ENCODE peak calls at places on chromosomes 2 and 18, in six cellular contexts. One of them, this sample, is unnamed.

GRCh38 chr2:48129256-48129950 is 223.1 kb upstream of the FBXO11 start:
- DNase-seq in brain microvascular endothelial cell: peak
- DNase-seq in H9: no peak
- DNase-seq in GM23248: no peak
- DNase-seq in CD8-positive, alpha-beta T cell: no peak
- DNase-seq in OCI-LY7: no peak
- DNase-seq in this sample: no peak

GRCh38 chr18:29157057-29157780 is 980.3 kb upstream of the CDH2 start:
- DNase-seq in brain microvascular endothelial cell: no peak
- DNase-seq in OCI-LY7: no peak
- DNase-seq in GM23248: no peak
- DNase-seq in H9: no peak
- DNase-seq in CD8-positive, alpha-beta T cell: no peak
- DNase-seq in this sample: no peak

GRCh38 chr2:59276033-59276432 is 1034.9 kb upstream of the FANCL start:
- DNase-seq in brain microvascular endothelial cell: no peak
- DNase-seq in CD8-positive, alpha-beta T cell: no peak
- DNase-seq in OCI-LY7: no peak
- DNase-seq in H9: peak
- DNase-seq in GM23248: no peak
- DNase-seq in this sample: no peak

GRCh38 chr2:32250290-32250689 is 14.4 kb downstream of the NLRC4 start:
- DNase-seq in OCI-LY7: no peak
- DNase-seq in GM23248: no peak
- DNase-seq in brain microvascular endothelial cell: no peak
- DNase-seq in H9: no peak
- DNase-seq in CD8-positive, alpha-beta T cell: no peak
- DNase-seq in this sample: no peak

GRCh38 chr2:211751853-211752252 is 786.7 kb downstream of the ERBB4 start:
- DNase-seq in CD8-positive, alpha-beta T cell: no peak
- DNase-seq in H9: no peak
- DNase-seq in GM23248: no peak
- DNase-seq in brain microvascular endothelial cell: no peak
- DNase-seq in OCI-LY7: no peak
- DNase-seq in this sample: no peak

GRCh38 chr2:29455202-29455885 is 340.1 kb downstream of the CLIP4 start:
- DNase-seq in OCI-LY7: no peak
- DNase-seq in GM23248: peak
- DNase-seq in CD8-positive, alpha-beta T cell: no peak
- DNase-seq in H9: no peak
- DNase-seq in brain microvascular endothelial cell: peak
- DNase-seq in this sample: no peak

GRCh38 chr18:42274488-42275137 is 319.6 kb downstream of the PIK3C3 start:
- DNase-seq in GM23248: peak
- DNase-seq in brain microvascular endothelial cell: peak
- DNase-seq in OCI-LY7: peak
- DNase-seq in H9: peak
- DNase-seq in CD8-positive, alpha-beta T cell: no peak
- DNase-seq in this sample: no peak

GRCh38 chr18:59650266-59650820 is 46.9 kb downstream of the CCBE1 start:
- DNase-seq in CD8-positive, alpha-beta T cell: no peak
- DNase-seq in GM23248: no peak
- DNase-seq in brain microvascular endothelial cell: no peak
- DNase-seq in OCI-LY7: no peak
- DNase-seq in H9: no peak
- DNase-seq in this sample: no peak

GRCh38 chr2:239305222-239305575 is 95.6 kb downstream of the HDAC4 start:
- DNase-seq in GM23248: no peak
- DNase-seq in H9: no peak
- DNase-seq in brain microvascular endothelial cell: no peak
- DNase-seq in CD8-positive, alpha-beta T cell: no peak
- DNase-seq in OCI-LY7: no peak
- DNase-seq in this sample: no peak

GRCh38 chr2:192016265-192016664 is 169.4 kb upstream of the CAVIN2 start:
- DNase-seq in CD8-positive, alpha-beta T cell: no peak
- DNase-seq in brain microvascular endothelial cell: peak
- DNase-seq in GM23248: peak
- DNase-seq in OCI-LY7: no peak
- DNase-seq in H9: no peak
- DNase-seq in this sample: no peak

DNA sequence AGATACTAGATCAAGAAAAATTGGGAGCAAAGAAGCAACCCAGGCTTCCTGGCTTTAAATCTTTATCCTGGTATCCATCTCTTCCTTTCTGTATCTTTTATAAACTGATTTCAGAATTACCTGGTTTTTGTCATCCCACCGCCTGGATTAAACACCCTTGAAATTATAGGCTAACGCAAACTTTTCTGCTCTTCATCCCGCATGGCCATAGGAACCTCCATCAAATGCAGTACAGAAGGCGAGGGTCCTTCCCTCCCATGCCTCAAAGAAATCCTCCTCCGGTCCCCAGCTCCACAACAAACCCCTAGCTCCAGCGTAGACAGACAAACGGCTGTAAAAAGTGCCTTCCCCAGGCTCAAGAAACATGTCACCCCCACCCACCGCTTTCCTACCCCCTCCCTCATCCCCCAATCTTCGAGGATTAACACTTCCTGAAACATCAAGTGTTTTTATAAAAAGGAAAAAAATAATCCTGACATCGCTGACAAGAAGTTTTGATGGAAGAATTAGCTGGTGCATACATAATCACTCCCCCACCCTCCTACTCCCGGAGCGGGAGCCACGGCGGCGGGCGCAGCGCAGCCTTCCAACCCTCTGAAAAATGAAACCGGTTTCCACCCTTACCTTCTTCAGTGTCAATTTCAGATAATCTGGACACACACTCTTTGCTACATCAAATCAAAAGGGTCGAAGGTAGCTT is 7.6 kb downstream of the DLX1 start:
- DNase-seq in CD8-positive, alpha-beta T cell: no peak
- DNase-seq in OCI-LY7: no peak
- DNase-seq in H9: no peak
- DNase-seq in brain microvascular endothelial cell: no peak
- DNase-seq in GM23248: no peak
- DNase-seq in this sample: no peak
- H3K27ac ChIP-seq in CD8-positive, alpha-beta T cell: no peak
- H3K27ac ChIP-seq in OCI-LY7: no peak
- H3K27ac ChIP-seq in H9: no peak
- H3K27ac ChIP-seq in brain microvascular endothelial cell: no peak
- H3K27ac ChIP-seq in GM23248: no peak
- H3K27ac ChIP-seq in this sample: no peak

GRCh38 chr2:217247511-217247910 is 387.6 kb upstream of the TNP1 start:
- DNase-seq in CD8-positive, alpha-beta T cell: no peak
- DNase-seq in GM23248: no peak
- DNase-seq in brain microvascular endothelial cell: no peak
- DNase-seq in OCI-LY7: no peak
- DNase-seq in H9: no peak
- DNase-seq in this sample: no peak

GRCh38 chr2:217249086-217249485 is 389.2 kb upstream of the TNP1 start:
- DNase-seq in H9: no peak
- DNase-seq in brain microvascular endothelial cell: no peak
- DNase-seq in GM23248: no peak
- DNase-seq in OCI-LY7: no peak
- DNase-seq in CD8-positive, alpha-beta T cell: no peak
- DNase-seq in this sample: no peak

GRCh38 chr2:217248312-217248935 is 388.6 kb upstream of the TNP1 start:
- DNase-seq in brain microvascular endothelial cell: no peak
- DNase-seq in H9: peak
- DNase-seq in OCI-LY7: no peak
- DNase-seq in CD8-positive, alpha-beta T cell: no peak
- DNase-seq in GM23248: no peak
- DNase-seq in this sample: peak

GRCh38 chr2:217252181-217252580 is 392.3 kb upstream of the TNP1 start:
- DNase-seq in GM23248: no peak
- DNase-seq in H9: no peak
- DNase-seq in brain microvascular endothelial cell: no peak
- DNase-seq in CD8-positive, alpha-beta T cell: no peak
- DNase-seq in OCI-LY7: no peak
- DNase-seq in this sample: no peak

DNA sequence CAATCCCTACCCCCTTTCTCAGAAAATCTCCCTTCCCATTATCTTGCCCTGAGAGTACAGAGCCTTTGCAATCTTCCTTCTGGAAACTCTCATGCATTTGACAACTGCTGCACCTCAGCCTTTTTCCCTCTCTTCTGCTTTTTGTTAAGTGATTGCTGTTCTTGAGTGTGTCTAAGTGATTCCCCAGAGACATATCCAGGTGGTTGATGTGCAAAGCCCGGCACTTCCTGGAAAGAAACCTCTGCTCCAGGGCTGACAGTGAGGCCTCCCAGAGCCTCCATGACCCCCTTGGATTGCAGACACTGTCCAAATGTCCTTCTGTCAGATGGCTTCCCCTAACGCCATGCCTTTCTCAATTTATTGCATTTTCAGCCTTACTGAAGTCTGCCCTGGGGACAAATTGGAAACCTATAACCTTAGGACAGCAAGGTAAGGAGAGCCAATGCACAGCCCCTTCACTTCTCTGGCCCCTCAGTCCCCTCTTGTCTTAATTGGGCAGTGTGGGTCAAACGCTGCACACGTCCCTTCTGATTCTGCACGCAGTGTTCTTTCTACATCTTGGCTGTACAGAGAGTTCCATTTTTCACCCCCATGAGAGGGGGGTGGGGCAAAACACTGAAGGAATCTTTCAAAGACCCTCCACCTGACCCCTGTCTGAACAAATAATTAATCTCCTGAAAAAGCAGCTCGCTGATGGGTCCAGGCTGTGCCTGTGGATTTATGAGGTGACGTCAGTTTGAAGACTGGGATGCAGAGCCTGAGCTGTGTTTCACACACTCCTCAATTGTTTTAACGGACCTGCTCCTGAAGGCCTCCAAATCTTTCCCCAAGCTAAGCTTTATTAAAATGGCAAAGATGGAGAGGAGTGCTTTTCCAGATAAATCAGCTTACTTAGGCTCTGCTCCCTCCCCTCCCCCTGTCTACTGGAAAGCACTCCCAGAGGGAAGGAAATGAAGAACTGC is 389.9 kb upstream of the TNP1 start:
- DNase-seq in OCI-LY7: no peak
- DNase-seq in CD8-positive, alpha-beta T cell: no peak
- DNase-seq in H9: no peak
- DNase-seq in GM23248: no peak
- DNase-seq in brain microvascular endothelial cell: no peak
- DNase-seq in this sample: no peak
- H3K27ac ChIP-seq in OCI-LY7: no peak
- H3K27ac ChIP-seq in CD8-positive, alpha-beta T cell: no peak
- H3K27ac ChIP-seq in H9: no peak
- H3K27ac ChIP-seq in GM23248: no peak
- H3K27ac ChIP-seq in brain microvascular endothelial cell: no peak
- H3K27ac ChIP-seq in this sample: no peak

DNA sequence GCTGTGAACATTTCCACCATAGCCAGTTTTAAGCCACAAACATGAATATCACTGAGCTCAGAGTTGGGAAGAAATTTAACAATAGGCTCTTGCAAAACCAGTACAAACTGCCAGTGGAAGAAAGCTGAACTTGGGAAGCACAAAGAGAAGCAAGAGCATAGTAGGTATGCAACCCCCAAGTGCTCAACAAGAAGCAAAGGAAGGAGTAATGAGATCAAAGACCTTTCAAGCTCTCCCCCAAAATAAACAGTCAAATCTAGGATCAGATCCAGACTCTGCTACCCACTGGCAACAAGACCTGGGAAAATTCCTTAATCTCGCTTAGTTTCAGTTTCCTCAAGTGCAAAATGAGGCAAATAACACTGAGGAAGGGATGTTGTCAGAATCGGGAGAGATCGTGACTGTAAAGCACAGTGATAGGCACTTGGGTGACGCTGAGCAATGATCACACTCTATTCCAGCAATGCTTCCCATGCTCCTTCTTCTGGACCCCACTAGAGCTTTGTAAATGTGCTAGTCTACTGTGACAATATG is 329.2 kb downstream of the TNS1 start:
- DNase-seq in H9: no peak
- DNase-seq in GM23248: no peak
- DNase-seq in OCI-LY7: no peak
- DNase-seq in brain microvascular endothelial cell: no peak
- DNase-seq in CD8-positive, alpha-beta T cell: no peak
- DNase-seq in this sample: no peak
- H3K27ac ChIP-seq in H9: no peak
- H3K27ac ChIP-seq in GM23248: no peak
- H3K27ac ChIP-seq in OCI-LY7: no peak
- H3K27ac ChIP-seq in brain microvascular endothelial cell: no peak
- H3K27ac ChIP-seq in CD8-positive, alpha-beta T cell: no peak
- H3K27ac ChIP-seq in this sample: no peak

GRCh38 chr2:235041918-235042575 is 90.2 kb downstream of the SH3BP4 start:
- DNase-seq in H9: no peak
- DNase-seq in brain microvascular endothelial cell: no peak
- DNase-seq in GM23248: no peak
- DNase-seq in OCI-LY7: no peak
- DNase-seq in CD8-positive, alpha-beta T cell: no peak
- DNase-seq in this sample: no peak
- H3K27ac ChIP-seq in H9: no peak
- H3K27ac ChIP-seq in brain microvascular endothelial cell: no peak
- H3K27ac ChIP-seq in GM23248: no peak
- H3K27ac ChIP-seq in OCI-LY7: no peak
- H3K27ac ChIP-seq in CD8-positive, alpha-beta T cell: no peak
- H3K27ac ChIP-seq in this sample: no peak

DNA sequence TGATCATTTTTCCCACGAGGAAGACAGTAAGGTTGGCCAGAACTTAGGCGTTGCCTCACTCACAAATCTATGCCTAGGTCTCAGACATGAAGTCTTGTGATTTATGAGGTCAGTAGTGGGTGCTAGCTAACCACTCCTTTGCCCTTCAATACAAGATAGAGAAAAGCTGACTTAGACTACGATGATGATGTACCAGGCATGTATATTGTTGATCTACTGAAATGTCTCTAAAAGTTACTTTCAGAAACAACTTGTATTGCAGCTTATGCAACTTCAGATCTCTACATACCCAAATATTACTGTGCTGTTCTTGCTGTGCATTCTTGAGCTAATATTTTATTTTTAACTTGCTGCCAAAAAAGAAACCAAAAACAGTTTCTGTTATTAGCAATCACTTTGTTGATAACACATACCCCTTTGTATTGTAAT is 30.6 kb downstream of the MAPRE2 start:
- DNase-seq in H9: no peak
- DNase-seq in OCI-LY7: no peak
- DNase-seq in GM23248: no peak
- DNase-seq in brain microvascular endothelial cell: peak
- DNase-seq in CD8-positive, alpha-beta T cell: no peak
- DNase-seq in this sample: no peak
- H3K27ac ChIP-seq in H9: no peak
- H3K27ac ChIP-seq in OCI-LY7: no peak
- H3K27ac ChIP-seq in GM23248: no peak
- H3K27ac ChIP-seq in brain microvascular endothelial cell: peak
- H3K27ac ChIP-seq in CD8-positive, alpha-beta T cell: no peak
- H3K27ac ChIP-seq in this sample: no peak

GRCh38 chr2:165953306-165953654 is 296 bp downstream of the TTC21B start:
- DNase-seq in OCI-LY7: no peak
- DNase-seq in H9: no peak
- DNase-seq in CD8-positive, alpha-beta T cell: no peak
- DNase-seq in GM23248: no peak
- DNase-seq in brain microvascular endothelial cell: no peak
- DNase-seq in this sample: no peak
- H3K27ac ChIP-seq in OCI-LY7: peak
- H3K27ac ChIP-seq in H9: no peak
- H3K27ac ChIP-seq in CD8-positive, alpha-beta T cell: peak
- H3K27ac ChIP-seq in GM23248: peak
- H3K27ac ChIP-seq in brain microvascular endothelial cell: peak
- H3K27ac ChIP-seq in this sample: peak

DNA sequence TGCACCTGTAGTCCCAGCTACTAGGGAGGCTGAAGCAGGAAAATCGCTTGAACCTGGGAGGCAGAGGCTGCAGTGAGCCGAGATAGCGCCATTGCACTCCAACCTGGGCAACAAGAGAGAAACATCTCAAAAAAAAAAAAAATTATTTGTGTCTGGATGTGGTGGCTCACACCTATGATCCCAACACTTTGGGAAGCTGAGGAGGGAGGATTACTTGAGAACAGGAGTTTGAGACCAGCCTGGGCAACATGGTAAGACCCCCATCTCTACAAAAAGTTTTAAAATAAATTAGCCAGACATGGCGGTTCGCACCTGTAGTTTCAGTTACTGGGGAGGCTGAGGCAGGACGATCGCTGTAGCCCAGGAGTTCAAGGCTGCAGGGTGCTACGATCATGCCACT is 1.6 kb upstream of the VAMP8 start:
- DNase-seq in brain microvascular endothelial cell: no peak
- DNase-seq in GM23248: no peak
- DNase-seq in CD8-positive, alpha-beta T cell: no peak
- DNase-seq in H9: no peak
- DNase-seq in OCI-LY7: no peak
- DNase-seq in this sample: no peak
- H3K27ac ChIP-seq in brain microvascular endothelial cell: no peak
- H3K27ac ChIP-seq in GM23248: no peak
- H3K27ac ChIP-seq in CD8-positive, alpha-beta T cell: no peak
- H3K27ac ChIP-seq in H9: no peak
- H3K27ac ChIP-seq in OCI-LY7: no peak
- H3K27ac ChIP-seq in this sample: no peak

This sample was measured in substantia nigra.